ENCODE peak calls at places on chromosomes 6 and 20, in five cellular contexts. T is thoracic aorta, K is HCT116, U is heart right ventricle, E is lower lobe of right lung. C is an unnamed sample.

GRCh38 chr6:170523256-170524187 is 29.6 kb downstream of the PSMB1 start:
- DNase-seq in T (no peak), K (no peak), U (no peak), E (no peak), C (no peak)

GRCh38 chr6:81753709-81754678 is 1.5 kb upstream of the TENT5A start:
- DNase-seq in T (peak), K (peak), U (peak), E (peak), C (no peak)

GRCh38 chr6:157494132-157494705 is 113.2 kb downstream of the ZDHHC14 start:
- DNase-seq in T (no peak), K (no peak), U (no peak), E (no peak), C (no peak)

GRCh38 chr6:37714836-37715425 is 17.2 kb upstream of the MDGA1 start:
- DNase-seq in T (no peak), K (no peak), U (no peak), E (no peak), C (no peak)

GRCh38 chr20:33433465-33433864 is 10.1 kb downstream of the SNTA1 start:
- DNase-seq in T (peak), K (no peak), U (peak), E (peak), C (no peak)

GRCh38 chr6:121510568-121511177 is 75.2 kb downstream of the GJA1 start:
- DNase-seq in T (no peak), K (no peak), U (no peak), E (no peak), C (peak)

GRCh38 chr6:108541843-108542795 is 18.6 kb upstream of the FOXO3 start:
- DNase-seq in T (no peak), K (peak), U (peak), E (peak), C (peak)

GRCh38 chr20:33423141-33423834 is 20.3 kb downstream of the SNTA1 start:
- DNase-seq in T (peak), K (no peak), U (peak), E (no peak), C (no peak)

GRCh38 chr6:34560366-34561226 is 4.5 kb upstream of the SPDEF start:
- DNase-seq in T (no peak), K (no peak), U (no peak), E (no peak), C (no peak)

GRCh38 chr20:52959125-52959524 is 13.0 kb upstream of the TSHZ2 start:
- DNase-seq in T (no peak), K (no peak), U (no peak), E (no peak), C (no peak)

GRCh38 chr6:1436334-1437306 is 47.2 kb downstream of the FOXF2 start:
- DNase-seq in T (no peak), K (peak), U (no peak), E (no peak), C (peak)

GRCh38 chr20:8790442-8791074 is 278.3 kb upstream of the PLCB4 start:
- DNase-seq in T (no peak), K (peak), U (no peak), E (no peak), C (no peak)

GRCh38 chr20:33566781-33567603 is 77.1 kb downstream of the CBFA2T2 start:
- DNase-seq in T (no peak), K (no peak), U (no peak), E (no peak), C (peak)

GRCh38 chr6:74577619-74578018 is 628.2 kb downstream of the COL12A1 start:
- DNase-seq in T (no peak), K (no peak), U (no peak), E (no peak), C (no peak)

GRCh38 chr6:52598123-52598823 is 21.4 kb upstream of the TRAM2 start:
- DNase-seq in T (no peak), K (peak), U (peak), E (no peak), C (no peak)

GRCh38 chr20:62953167-62953838 is 794 bp downstream of the SLC17A9 start:
- DNase-seq in T (no peak), K (no peak), U (no peak), E (peak), C (no peak)

GRCh38 chr20:62950741-62951140 is 1.8 kb upstream of the SLC17A9 start:
- DNase-seq in T (no peak), K (no peak), U (no peak), E (peak), C (no peak)

GRCh38 chr20:62952373-62953166 is at the start of gene SLC17A9:
- DNase-seq in T (peak), K (peak), U (peak), E (peak), C (no peak)

GRCh38 chr20:62951143-62951895 is 1.2 kb upstream of the SLC17A9 start:
- DNase-seq in T (no peak), K (no peak), U (no peak), E (peak), C (no peak)

DNA sequence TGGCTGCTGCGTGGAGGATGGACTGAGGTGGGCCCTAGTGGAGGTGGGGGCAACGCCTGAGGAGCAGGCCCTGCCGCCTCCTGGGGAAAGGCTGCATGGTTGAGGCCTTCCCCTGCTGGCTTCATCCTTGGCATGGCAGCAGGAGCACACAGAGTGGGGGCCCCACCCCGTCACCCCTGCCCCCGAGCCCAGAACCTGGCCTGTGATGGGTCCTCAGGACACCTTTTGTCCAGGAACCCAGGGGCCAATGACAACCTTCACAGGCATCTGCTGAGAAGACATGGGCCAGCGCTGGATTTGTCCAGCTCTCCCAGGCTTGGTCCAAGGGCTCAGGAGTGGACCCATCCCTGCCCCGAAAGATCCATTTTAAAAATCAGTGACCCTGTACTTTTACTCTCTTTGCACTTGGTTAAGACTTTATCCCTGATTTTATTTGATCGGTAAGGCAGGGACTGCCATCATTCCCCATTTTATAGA is 575 bp upstream of the SLC17A9 start:
- DNase-seq in T (no peak), K (no peak), U (no peak), E (peak), C (no peak)
- H3K4me3 ChIP-seq in T (peak), K (peak), U (peak), E (peak), C (no peak)

DNA sequence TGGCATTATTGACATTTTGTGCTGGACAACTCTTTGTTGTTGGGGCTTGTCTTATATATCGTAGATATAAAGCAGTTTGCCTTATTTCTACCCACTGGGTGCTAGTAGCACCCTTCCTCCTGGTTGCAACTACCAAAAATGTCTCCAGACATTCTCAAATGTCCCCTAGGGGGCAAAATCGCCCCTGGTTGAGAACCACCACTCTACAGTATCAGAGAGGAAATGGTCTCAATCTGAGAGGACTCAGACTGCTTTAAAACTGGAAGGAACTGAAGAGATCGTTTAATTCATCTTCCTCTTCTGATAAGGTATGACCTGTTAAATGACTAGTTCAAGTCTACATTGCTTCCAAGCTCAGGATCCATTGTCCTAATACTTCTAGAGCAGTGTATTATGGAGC is 14.9 kb downstream of the SH3BGRL2 start:
- DNase-seq in T (no peak), K (no peak), U (no peak), E (no peak), C (no peak)
- TF ChIP-seq CTCF in T (no peak), K (peak), U (peak), E (peak), C (no peak)

GRCh38 chr6:15020114-15020770 is 225.6 kb upstream of the JARID2 start:
- DNase-seq in T (no peak), K (no peak), U (no peak), E (no peak), C (no peak)
- H3K4me3 ChIP-seq in T (no peak), K (no peak), U (no peak), E (no peak), C (no peak)

GRCh38 chr20:45461225-45461624 is 8.3 kb upstream of the WFDC2 start:
- DNase-seq in T (no peak), K (no peak), U (no peak), E (no peak), C (no peak)

GRCh38 chr20:45452772-45453171 is 16.8 kb upstream of the WFDC2 start:
- DNase-seq in T (no peak), K (no peak), U (no peak), E (no peak), C (no peak)

GRCh38 chr20:45459606-45460005 is 9.9 kb upstream of the WFDC2 start:
- DNase-seq in T (no peak), K (no peak), U (no peak), E (no peak), C (no peak)

GRCh38 chr20:45452238-45452637 is 17.3 kb upstream of the WFDC2 start:
- DNase-seq in T (no peak), K (no peak), U (no peak), E (no peak), C (no peak)

GRCh38 chr20:45456632-45457031 is 12.9 kb upstream of the WFDC2 start:
- DNase-seq in T (no peak), K (peak), U (no peak), E (peak), C (no peak)
- TF ChIP-seq CTCF in T (no peak), K (peak), U (no peak), E (peak), C (peak)

GRCh38 chr6:138527376-138528092 is 28.2 kb upstream of the NHSL1 start:
- DNase-seq in T (no peak), K (no peak), U (no peak), E (no peak), C (no peak)

GRCh38 chr6:138524526-138524925 is 25.2 kb upstream of the NHSL1 start:
- DNase-seq in T (no peak), K (no peak), U (no peak), E (no peak), C (no peak)

GRCh38 chr6:138523347-138524210 is 24.3 kb upstream of the NHSL1 start:
- DNase-seq in T (no peak), K (no peak), U (no peak), E (no peak), C (no peak)

GRCh38 chr6:138526822-138527235 is 27.5 kb upstream of the NHSL1 start:
- DNase-seq in T (no peak), K (no peak), U (no peak), E (no peak), C (no peak)

DNA sequence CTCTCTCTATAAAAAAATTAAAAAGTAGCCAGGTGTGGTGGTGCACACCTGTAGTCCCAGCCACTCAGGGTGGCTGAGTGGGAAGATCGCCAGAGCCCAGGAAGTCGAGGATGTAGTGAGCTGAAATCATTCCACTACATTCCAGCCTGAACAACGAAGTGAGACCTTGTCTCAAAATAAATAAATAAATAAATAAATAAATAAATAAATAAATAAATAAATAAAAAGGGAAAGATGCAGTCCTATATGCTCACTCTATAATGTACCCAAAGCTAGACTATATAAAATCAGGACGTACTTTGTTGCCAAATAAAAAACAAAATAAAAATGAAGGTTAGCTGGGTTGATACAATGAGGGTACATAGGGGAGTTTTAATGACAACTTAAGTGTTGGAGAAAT is 26.1 kb upstream of the NHSL1 start:
- DNase-seq in T (no peak), K (no peak), U (no peak), E (no peak), C (no peak)
- H3K4me3 ChIP-seq in T (no peak), K (no peak), U (no peak), E (no peak), C (no peak)

DNA sequence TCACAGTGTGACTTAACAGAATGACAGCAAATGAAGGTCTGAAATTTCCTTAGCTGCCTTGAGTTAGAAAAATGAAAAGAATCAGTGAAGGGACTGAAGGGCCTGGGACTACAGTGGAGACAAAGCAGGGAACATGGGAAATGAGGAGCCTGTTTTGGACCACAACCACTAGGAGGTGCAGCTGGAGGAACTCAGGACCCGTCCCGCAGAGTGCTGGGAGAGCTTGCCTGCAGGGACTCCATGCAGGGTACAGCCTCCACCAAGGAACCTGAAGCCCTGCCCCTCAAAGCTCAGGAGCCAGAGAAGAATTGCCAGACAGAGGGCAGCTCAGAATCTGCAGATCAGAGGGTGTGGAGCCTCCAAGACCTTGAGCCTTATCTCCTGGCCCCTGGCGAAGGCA is 50.7 kb downstream of the LRFN2 start:
- DNase-seq in T (no peak), K (no peak), U (no peak), E (no peak), C (no peak)
- TF ChIP-seq CTCF in T (no peak), K (peak), U (no peak), E (no peak), C (peak)

GRCh38 chr20:51021067-51022025 is 1.6 kb downstream of the KCNG1 start:
- DNase-seq in T (no peak), K (no peak), U (no peak), E (no peak), C (no peak)
- H3K4me3 ChIP-seq in T (no peak), K (peak), U (no peak), E (no peak), C (no peak)

DNA sequence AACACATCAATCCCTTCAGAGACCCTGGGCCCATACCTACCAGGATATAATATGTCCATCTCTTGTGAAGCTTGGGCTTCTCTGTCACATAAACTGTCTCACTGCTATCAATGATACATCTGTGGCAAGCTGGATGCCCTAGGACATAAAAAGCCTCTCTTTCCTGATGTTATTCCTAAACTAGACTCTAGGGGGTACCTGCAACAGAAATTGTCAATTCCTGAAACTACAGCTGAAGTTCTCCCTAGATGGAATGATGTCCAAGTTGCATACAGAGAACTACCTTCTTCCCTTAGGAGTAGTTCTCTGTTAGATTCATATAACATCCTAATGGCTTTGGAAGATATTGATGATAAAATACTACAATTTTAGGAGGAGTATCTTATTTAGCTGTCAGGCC is 35.8 kb downstream of the TBX18 start:
- DNase-seq in T (no peak), K (peak), U (no peak), E (no peak), C (no peak)
- TF ChIP-seq CTCF in T (peak), K (peak), U (peak), E (no peak), C (peak)